ENCODE peak calls at places on chromosome 2, in seven cellular contexts. R is CD4-positive, CD25-positive, alpha-beta regulatory T cell; S is H9; V is lower lobe of right lung; H is uterus; A is left lung; C is heart left ventricle. W is an unnamed sample.

GRCh38 chr2:23399674-23400261 is 14.8 kb downstream of the KLHL29 start:
- DNase-seq in C (no peak), R (no peak), H (no peak), V (no peak), A (no peak), S (no peak), W (no peak)

GRCh38 chr2:112229365-112229764 is 25.5 kb downstream of the ZC3H8 start:
- DNase-seq in C (no peak), H (no peak), A (no peak), V (no peak), R (no peak), S (no peak), W (no peak)

GRCh38 chr2:216235462-216235861 is 126.3 kb downstream of the XRCC5 start:
- DNase-seq in C (no peak), H (no peak), R (no peak), A (no peak), S (no peak), V (no peak), W (no peak)

GRCh38 chr2:164920430-164920829 is 34.9 kb downstream of the SLC38A11 start:
- DNase-seq in C (no peak), A (no peak), V (no peak), S (no peak), R (no peak), H (no peak), W (no peak)

GRCh38 chr2:29755829-29756228 is 165.6 kb downstream of the ALK start:
- DNase-seq in R (no peak), V (no peak), S (no peak), C (no peak), A (no peak), H (no peak), W (no peak)

GRCh38 chr2:207311316-207312005 is 145.7 kb upstream of the KLF7 start:
- DNase-seq in S (no peak), V (peak; percentile 49), H (peak; percentile 49), C (peak; percentile 42), R (peak; percentile 46), A (peak; percentile 65), W (peak; percentile 28)

GRCh38 chr2:233152541-233152940 is 92.4 kb downstream of the INPP5D start:
- DNase-seq in C (peak; percentile 79), S (no peak), A (no peak), H (no peak), R (no peak), V (no peak), W (no peak)

GRCh38 chr2:50831666-50832065 is 200.3 kb downstream of the NRXN1 start:
- DNase-seq in S (no peak), H (no peak), C (no peak), V (no peak), A (no peak), R (no peak), W (no peak)

GRCh38 chr2:203683932-203684556 is 22.4 kb upstream of the CD28 start:
- DNase-seq in C (no peak), V (no peak), A (no peak), H (no peak), R (no peak), S (no peak), W (no peak)
- H3K4me1 ChIP-seq in C (peaks cover 87% of the 10 kb centered on the region), V (peaks cover 82% of the 10 kb centered on the region), A (peaks cover 64% of the 10 kb centered on the region), H (no peaks in the 10 kb centered on the region), R (peaks cover 6% of the 10 kb centered on the region), S (no peaks in the 10 kb centered on the region), W (peaks cover 7% of the 10 kb centered on the region)

GRCh38 chr2:149393647-149394046 is 63.3 kb downstream of the LYPD6 start:
- DNase-seq in H (no peak), V (no peak), R (no peak), A (no peak), S (no peak), C (no peak), W (no peak)

GRCh38 chr2:149399934-149400615 is 69.7 kb downstream of the LYPD6 start:
- DNase-seq in A (no peak), C (no peak), S (no peak), H (no peak), R (no peak), V (no peak), W (no peak)

GRCh38 chr2:149389506-149390167 is 59.2 kb downstream of the LYPD6 start:
- DNase-seq in H (no peak), V (no peak), R (no peak), C (no peak), A (no peak), S (no peak), W (no peak)

GRCh38 chr2:149394864-149395263 is 64.5 kb downstream of the LYPD6 start:
- DNase-seq in A (no peak), C (no peak), V (no peak), R (no peak), H (no peak), S (no peak), W (no peak)
- H3K4me1 ChIP-seq in A (no peaks in the 10 kb centered on the region), C (no peaks in the 10 kb centered on the region), V (no peaks in the 10 kb centered on the region), R (no peaks in the 10 kb centered on the region), H (no peaks in the 10 kb centered on the region), S (peaks cover 2% of the 10 kb centered on the region), W (no peaks in the 10 kb centered on the region)

GRCh38 chr2:158038906-158039305 is 62.8 kb upstream of the UPP2 start:
- DNase-seq in A (no peak), R (no peak), H (no peak), S (no peak), C (no peak), V (no peak), W (no peak)
- H3K4me1 ChIP-seq in A (peaks cover 6% of the 10 kb centered on the region), R (no peaks in the 10 kb centered on the region), H (no peaks in the 10 kb centered on the region), S (no peaks in the 10 kb centered on the region), C (peaks cover 10% of the 10 kb centered on the region), V (peaks cover 13% of the 10 kb centered on the region), W (no peaks in the 10 kb centered on the region)

GRCh38 chr2:144511945-144512344 is 8.0 kb downstream of the ZEB2 start:
- DNase-seq in A (no peak), S (no peak), V (no peak), C (no peak), R (no peak), H (no peak), W (no peak)

GRCh38 chr2:144510206-144510991 is 9.5 kb downstream of the ZEB2 start:
- DNase-seq in S (peak; percentile 78), R (no peak), A (no peak), V (no peak), H (no peak), C (peak; percentile 40), W (no peak)

GRCh38 chr2:144512421-144513272 is 7.3 kb downstream of the ZEB2 start:
- DNase-seq in C (no peak), R (no peak), S (no peak), H (no peak), V (no peak), A (no peak), W (no peak)

GRCh38 chr2:144509548-144510205 is 10.2 kb downstream of the ZEB2 start:
- DNase-seq in S (no peak), C (no peak), A (no peak), H (no peak), R (no peak), V (no peak), W (no peak)

DNA sequence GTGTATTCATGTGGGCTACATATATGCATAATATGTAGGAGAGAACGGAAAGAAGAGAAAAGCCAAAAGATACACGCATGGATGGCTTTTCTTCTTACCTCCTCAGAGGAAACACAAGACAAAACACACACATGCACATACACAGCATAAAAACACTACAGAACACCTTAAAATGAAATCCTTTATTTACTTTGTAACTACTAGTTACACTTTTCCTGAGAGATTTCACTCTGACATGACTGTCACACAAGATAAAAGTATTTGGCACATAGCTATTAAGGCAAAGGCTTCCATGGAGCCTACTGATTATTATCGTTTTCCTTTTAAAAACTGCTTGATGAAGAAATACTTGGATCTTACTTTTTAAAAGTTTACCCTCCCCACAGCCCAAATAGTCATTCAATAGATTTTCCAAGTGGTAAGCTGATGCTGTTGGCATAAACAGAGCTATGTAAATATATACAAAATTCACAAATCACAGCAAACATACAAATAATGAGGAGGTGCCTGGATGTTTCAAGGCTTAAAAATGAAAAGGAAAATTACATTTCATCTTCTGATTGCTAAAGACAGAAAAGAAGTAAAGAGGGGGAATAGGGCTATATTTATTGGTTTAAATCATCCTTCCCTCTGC is 8.6 kb downstream of the ZEB2 start:
- DNase-seq in C (no peak), V (no peak), H (no peak), R (no peak), S (no peak), A (no peak), W (no peak)
- H3K4me1 ChIP-seq in C (peaks cover 63% of the 10 kb centered on the region), V (peaks cover 68% of the 10 kb centered on the region), H (no peaks in the 10 kb centered on the region), R (peaks cover 7% of the 10 kb centered on the region), S (peaks cover 17% of the 10 kb centered on the region), A (peaks cover 82% of the 10 kb centered on the region), W (peaks cover 11% of the 10 kb centered on the region)

GRCh38 chr2:27019459-27020336 is 13.1 kb upstream of the TMEM214 start:
- DNase-seq in V (no peak), A (no peak), H (no peak), C (no peak), R (no peak), S (no peak), W (no peak)
- H3K4me1 ChIP-seq in V (peaks cover 13% of the 10 kb centered on the region), A (peaks cover 12% of the 10 kb centered on the region), H (peaks cover 10% of the 10 kb centered on the region), C (peaks cover 58% of the 10 kb centered on the region), R (no peaks in the 10 kb centered on the region), S (peaks cover 4% of the 10 kb centered on the region), W (peaks cover 52% of the 10 kb centered on the region)

GRCh38 chr2:72140621-72140960 is 7.1 kb downstream of the CYP26B1 start:
- DNase-seq in R (no peak), S (no peak), C (peak; percentile 4), A (no peak), H (no peak), V (no peak), W (peak; percentile 10)

GRCh38 chr2:72138921-72139381 is 8.7 kb downstream of the CYP26B1 start:
- DNase-seq in R (no peak), C (no peak), H (no peak), S (peak; percentile 21), A (peak; percentile 23), V (no peak), W (no peak)

GRCh38 chr2:72139471-72139870 is 8.2 kb downstream of the CYP26B1 start:
- DNase-seq in R (no peak), V (no peak), A (peak; percentile 27), H (no peak), S (no peak), C (no peak), W (no peak)

GRCh38 chr2:72141032-72141645 is 6.5 kb downstream of the CYP26B1 start:
- DNase-seq in R (no peak), C (peak; percentile 8), V (no peak), H (no peak), S (no peak), A (peak; percentile 26), W (no peak)

DNA sequence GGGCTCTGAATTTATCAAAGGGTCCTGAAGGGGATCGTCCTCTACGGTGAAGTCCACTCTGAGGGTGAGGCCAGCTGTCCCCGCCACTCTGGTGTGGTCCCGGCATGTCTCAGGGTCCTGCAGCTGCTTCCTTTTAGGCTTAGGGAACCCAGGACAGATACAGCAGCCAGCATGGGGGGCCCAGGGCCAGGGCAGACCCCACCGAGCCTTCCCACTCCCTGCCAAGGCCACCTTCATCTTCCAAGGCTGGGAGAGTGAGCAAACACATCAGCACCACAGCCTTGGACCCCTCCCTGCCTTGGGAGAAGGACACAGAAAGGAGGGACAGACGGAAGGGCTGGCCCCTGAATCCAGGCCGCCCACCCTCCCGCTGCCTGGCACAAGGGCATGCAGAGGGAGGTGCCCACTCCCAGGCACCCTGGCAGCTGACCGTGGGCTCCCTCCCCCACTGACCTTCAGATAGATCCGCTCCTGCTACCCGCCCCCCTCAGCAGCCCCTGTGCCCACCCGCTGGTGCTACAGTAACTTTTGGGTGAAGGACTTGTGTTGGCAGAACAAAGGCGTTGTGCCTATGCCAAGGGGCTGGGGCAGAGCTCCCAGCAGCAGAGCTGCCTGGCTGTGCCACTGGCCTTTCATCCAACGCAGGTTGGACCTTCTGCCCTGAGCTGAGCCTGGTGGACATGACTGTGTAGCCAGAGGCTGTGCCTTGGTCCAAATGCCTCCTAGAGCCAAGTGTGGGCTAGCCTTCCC is 7.6 kb downstream of the CYP26B1 start:
- DNase-seq in A (peak; percentile 28), S (no peak), C (peak; percentile 4), H (no peak), R (no peak), V (no peak), W (peak; percentile 2)
- H3K4me1 ChIP-seq in A (peaks cover 30% of the 10 kb centered on the region), S (no peaks in the 10 kb centered on the region), C (peaks cover 43% of the 10 kb centered on the region), H (no peaks in the 10 kb centered on the region), R (peaks cover 5% of the 10 kb centered on the region), V (peaks cover 38% of the 10 kb centered on the region), W (peaks cover 43% of the 10 kb centered on the region)